ENCODE peak calls at places on chromosomes 11 and 22, in seven cellular contexts. G, I, L, J, N, U and D are unnamed samples.
A peak's percentile ranks its signal among the peaks of the same experiment; 100 is the strongest.

GRCh38 chr11:120719348-120719747 is 207.8 kb downstream of the GRIK4 start:
- DNase-seq in G (peak; percentile 14), I (no peak), L (no peak), J (no peak), N (no peak), U (no peak), D (no peak)

GRCh38 chr11:69638941-69639681 is 1.8 kb upstream of the CCND1 start:
- DNase-seq in G (peak; percentile 99), I (peak; percentile 96), L (peak; percentile 68), J (no peak), N (peak; percentile 56), U (no peak), D (peak; percentile 68)

GRCh38 chr11:102419181-102419580 is 33.4 kb downstream of the TMEM123 start:
- DNase-seq in G (no peak), I (no peak), L (no peak), J (no peak), N (no peak), U (no peak), D (no peak)

GRCh38 chr11:70247042-70247709 is 23.3 kb upstream of the PPFIA1 start:
- DNase-seq in G (peak; percentile 37), I (no peak), L (no peak), J (no peak), N (no peak), U (no peak), D (no peak)

GRCh38 chr11:129930743-129931142 is 35.4 kb upstream of the NFRKB start:
- DNase-seq in G (no peak), I (no peak), L (no peak), J (no peak), N (no peak), U (no peak), D (no peak)

GRCh38 chr11:65862941-65863888 is 3.0 kb downstream of the MUS81 start:
- DNase-seq in G (no peak), I (no peak), L (no peak), J (no peak), N (no peak), U (no peak), D (peak; percentile 29)

GRCh38 chr11:12356944-12357655 is 20.3 kb upstream of the PARVA start:
- DNase-seq in G (no peak), I (no peak), L (no peak), J (no peak), N (no peak), U (no peak), D (no peak)

GRCh38 chr11:34447044-34447443 is 8.3 kb downstream of the CAT start:
- DNase-seq in G (no peak), I (no peak), L (no peak), J (no peak), N (no peak), U (no peak), D (no peak)

GRCh38 chr11:67407700-67408163 is 3.8 kb downstream of the TBC1D10C start:
- DNase-seq in G (no peak), I (no peak), L (no peak), J (no peak), N (no peak), U (no peak), D (no peak)

GRCh38 chr11:933002-933820 is 7.5 kb downstream of the AP2A2 start:
- DNase-seq in G (peak; percentile 73), I (no peak), L (no peak), J (no peak), N (no peak), U (no peak), D (no peak)

GRCh38 chr22:31790240-31790639 is 36.4 kb downstream of the DEPDC5 start:
- DNase-seq in G (no peak), I (no peak), L (no peak), J (no peak), N (no peak), U (no peak), D (no peak)